ENCODE peak calls at places on chromosomes 2 and 18, in eight cellular contexts. Y is psoas muscle, K is HCT116, E is OCI-LY7, S is cardiac fibroblast, B is iPS DF 6.9, C is astrocyte of the spinal cord, W is spleen. T is an unnamed sample.

GRCh38 chr2:111905990-111906735 is 7.8 kb downstream of the MERTK start:
- DNase-seq in W (no peak), C (peak; percentile 29), E (peak; percentile 57), Y (no peak), S (peak; percentile 11), B (no peak), K (no peak), T (no peak)

GRCh38 chr2:220107380-220107791 is 480.0 kb downstream of the SLC4A3 start:
- DNase-seq in K (no peak), S (no peak), Y (no peak), E (no peak), C (no peak), W (no peak), B (no peak), T (no peak)

GRCh38 chr2:188725981-188726380 is 248.2 kb upstream of the COL3A1 start:
- DNase-seq in B (no peak), K (no peak), S (peak; percentile 82), W (no peak), Y (no peak), E (no peak), C (peak; percentile 73), T (no peak)

GRCh38 chr18:28485918-28486317 is 309.0 kb upstream of the CDH2 start:
- DNase-seq in B (no peak), W (no peak), E (no peak), Y (no peak), S (no peak), K (no peak), C (no peak), T (no peak)

GRCh38 chr2:219688560-219689445 is 61.4 kb downstream of the SLC4A3 start:
- DNase-seq in B (no peak), Y (no peak), W (no peak), S (peak; percentile 90), K (peak; percentile 76), E (no peak), C (peak; percentile 86), T (no peak)

GRCh38 chr2:36453652-36454051 is 98.1 kb downstream of the CRIM1 start:
- DNase-seq in C (peak; percentile 40), S (peak; percentile 63), Y (no peak), K (no peak), E (no peak), W (no peak), B (no peak), T (no peak)

GRCh38 chr2:208077286-208077685 is 47.0 kb downstream of the CRYGD start:
- DNase-seq in E (no peak), W (no peak), S (peak; percentile 18), Y (no peak), B (no peak), K (no peak), C (peak; percentile 45), T (no peak)

GRCh38 chr2:136765256-136765735 is at the start of gene THSD7B:
- DNase-seq in C (no peak), B (no peak), W (no peak), S (peak; percentile 1), K (no peak), E (no peak), Y (no peak), T (no peak)

GRCh38 chr2:165924950-165925349 is 28.6 kb downstream of the TTC21B start:
- DNase-seq in W (no peak), C (no peak), E (no peak), K (no peak), B (no peak), Y (no peak), S (no peak), T (no peak)

GRCh38 chr2:11577101-11577883 is 43.4 kb downstream of the GREB1 start:
- DNase-seq in W (peak; percentile 45), C (no peak), K (no peak), S (no peak), E (no peak), Y (peak; percentile 46), B (no peak), T (no peak)

GRCh38 chr2:225041210-225041870 is 928 bp downstream of the DOCK10 start:
- DNase-seq in K (no peak), W (peak; percentile 86), B (no peak), Y (no peak), S (peak; percentile 67), E (peak; percentile 77), C (peak; percentile 58), T (peak; percentile 38)

GRCh38 chr2:52456759-52457377 is 1310.7 kb upstream of the CHAC2 start:
- DNase-seq in S (no peak), E (no peak), Y (no peak), W (no peak), B (no peak), C (no peak), K (no peak), T (no peak)

GRCh38 chr2:33477473-33478468 is 1.3 kb downstream of the RASGRP3 start:
- DNase-seq in Y (peak; percentile 60), W (no peak), S (no peak), B (no peak), K (no peak), C (peak; percentile 42), E (peak; percentile 42), T (no peak)

GRCh38 chr2:146701183-146701582 is 1143.6 kb upstream of the ACVR2A start:
- DNase-seq in C (no peak), E (peak; percentile 8), W (no peak), B (peak; percentile 81), K (no peak), Y (no peak), S (peak; percentile 32), T (no peak)

GRCh38 chr2:80363330-80363729 is 58.8 kb upstream of the LRRTM1 start:
- DNase-seq in K (no peak), B (no peak), C (no peak), E (no peak), S (no peak), Y (no peak), W (no peak), T (no peak)

GRCh38 chr18:69588301-69588700 is 187.6 kb downstream of the DOK6 start:
- DNase-seq in Y (no peak), S (no peak), K (no peak), E (no peak), W (no peak), C (no peak), B (no peak), T (no peak)

GRCh38 chr2:190467575-190468083 is 59.5 kb downstream of the MFSD6 start:
- DNase-seq in W (no peak), Y (no peak), K (no peak), B (no peak), E (peak; percentile 30), S (peak; percentile 24), C (peak; percentile 61), T (peak; percentile 21)

GRCh38 chr18:39313992-39314391 is 1748.4 kb upstream of the CELF4 start:
- DNase-seq in K (no peak), B (no peak), C (no peak), E (no peak), S (no peak), W (no peak), Y (no peak), T (no peak)

GRCh38 chr2:64987963-64988419 is 1.2 kb upstream of the SLC1A4 start:
- DNase-seq in S (no peak), B (no peak), K (no peak), Y (no peak), C (no peak), W (no peak), E (no peak), T (no peak)

GRCh38 chr2:136010126-136010525 is 24.7 kb upstream of the DARS1 start:
- DNase-seq in B (no peak), S (peak; percentile 39), W (no peak), K (no peak), Y (no peak), C (peak; percentile 23), E (no peak), T (no peak)

GRCh38 chr18:54388203-54389142 is 30.8 kb downstream of the C18orf54 start:
- DNase-seq in B (peak; percentile 50), K (peak; percentile 66), S (peak; percentile 91), E (peak; percentile 41), C (peak; percentile 90), W (no peak), Y (no peak), T (no peak)

GRCh38 chr2:36487947-36488346 is 110.0 kb downstream of the FEZ2 start:
- DNase-seq in W (no peak), C (no peak), S (no peak), E (no peak), Y (no peak), K (no peak), B (no peak), T (no peak)

DNA sequence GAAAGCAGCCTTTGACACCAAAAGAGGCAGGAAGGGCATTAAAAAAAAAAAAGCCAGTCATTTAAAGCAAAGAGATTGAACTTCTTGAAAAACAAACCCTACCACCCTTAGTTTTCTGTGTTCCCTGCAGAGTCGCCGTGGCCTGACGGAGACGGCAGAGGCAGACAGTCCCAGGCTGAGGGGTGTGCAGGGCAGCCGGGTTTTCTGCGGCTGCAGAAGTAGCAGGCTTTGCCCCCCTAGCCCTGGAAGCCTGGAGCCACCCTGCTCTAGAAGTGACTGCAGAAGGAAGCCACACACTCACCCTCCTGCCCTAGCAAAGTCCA is 2.8 kb downstream of the INPP5D start:
- DNase-seq in C (no peak), E (no peak), K (no peak), Y (no peak), B (no peak), W (peak; percentile 79), S (no peak), T (no peak)
- H3K4me3 ChIP-seq in C (no peak overlapping the region), E (peak overlapping the region; percentile 81), K (no peak overlapping the region), Y (peak overlapping the region; percentile 60), B (no peak overlapping the region), W (peak overlapping the region; percentile 98), S (no peak overlapping the region), T (no peak overlapping the region)

GRCh38 chr2:239266779-239267410 is 133.9 kb downstream of the HDAC4 start:
- DNase-seq in W (peak; percentile 83), C (no peak), S (no peak), E (peak; percentile 12), Y (peak; percentile 53), K (no peak), B (no peak), T (no peak)
- H3K4me3 ChIP-seq in W (peak overlapping the region; percentile 33), C (no peak overlapping the region), S (no peak overlapping the region), E (peak overlapping the region; percentile 55), Y (peak overlapping the region; percentile 28), K (peak overlapping the region; percentile 44), B (no peak overlapping the region), T (no peak overlapping the region)

DNA sequence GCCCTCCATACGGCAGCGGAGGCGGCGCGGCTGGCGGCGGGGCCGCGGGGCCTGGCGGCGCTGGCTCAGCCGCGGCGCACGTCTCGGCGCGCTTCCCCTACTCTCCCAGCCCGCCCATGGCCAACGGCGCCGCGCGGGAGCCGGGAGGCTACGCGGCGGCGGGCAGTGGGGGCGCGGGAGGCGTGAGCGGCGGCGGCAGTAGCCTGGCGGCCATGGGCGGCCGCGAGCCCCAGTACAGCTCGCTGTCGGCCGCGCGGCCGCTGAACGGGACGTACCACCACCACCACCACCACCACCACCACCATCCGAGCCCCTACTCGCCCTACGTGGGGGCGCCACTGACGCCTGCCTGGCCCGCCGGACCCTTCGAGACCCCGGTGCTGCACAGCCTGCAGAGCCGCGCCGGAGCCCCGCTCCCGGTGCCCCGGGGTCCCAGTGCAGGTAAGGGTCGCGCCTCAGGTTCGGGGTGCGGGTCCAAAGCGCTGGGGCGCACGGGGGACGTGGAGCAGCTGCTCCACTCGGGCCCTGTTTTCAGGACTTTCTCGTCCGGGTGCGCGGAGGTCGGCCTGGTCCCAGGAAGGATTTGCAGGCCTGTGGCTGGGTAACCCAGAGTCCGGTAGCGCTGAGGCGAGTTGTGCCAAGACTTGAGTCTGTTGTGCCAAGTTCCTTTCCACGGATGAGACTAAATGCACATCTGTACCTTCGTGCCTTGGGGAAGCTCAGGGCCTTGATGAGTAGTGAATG is 2.6 kb downstream of the GATA6 start:
- DNase-seq in K (no peak), Y (no peak), W (no peak), C (no peak), B (no peak), E (no peak), S (peak; percentile 29), T (peak; percentile 46)
- H3K4me3 ChIP-seq in K (no peak overlapping the region), Y (peak overlapping the region; percentile 85), W (peak overlapping the region; percentile 36), C (peak overlapping the region; percentile 76), B (no peak overlapping the region), E (no peak overlapping the region), S (peak overlapping the region; percentile 77), T (peak overlapping the region; percentile 98)

GRCh38 chr18:67551146-67551545 is 34.6 kb upstream of the DSEL start:
- DNase-seq in K (no peak), W (no peak), C (no peak), S (no peak), B (no peak), Y (no peak), E (no peak), T (no peak)
- H3K4me3 ChIP-seq in K (no peak overlapping the region), W (no peak overlapping the region), C (no peak overlapping the region), S (no peak overlapping the region), B (no peak overlapping the region), Y (no peak overlapping the region), E (no peak overlapping the region), T (no peak overlapping the region)

T was measured in ovary.